ENCODE peak calls at places on chromosomes 4 and X, in nine cellular contexts. S, U, V, J, X, Y, R, N and H are unnamed samples.

GRCh38 chrX:107669885-107670628 is 41.7 kb downstream of the PRPS1 start:
- DNase-seq in X (no peak), N (no peak), R (no peak), U (no peak), Y (no peak), V (no peak), J (no peak), S (no peak), H (no peak)

GRCh38 chr4:36446275-36446674 is 164.9 kb downstream of the DTHD1 start:
- DNase-seq in N (no peak), U (no peak), V (no peak), J (no peak), X (no peak), R (no peak), Y (no peak), S (peak; percentile 51), H (no peak)

GRCh38 chr4:38857354-38858096 is 908 bp upstream of the TLR6 start:
- DNase-seq in U (peak; percentile 66), J (peak; percentile 16), Y (peak; percentile 84), X (no peak), V (peak; percentile 66), N (no peak), S (peak; percentile 94), R (peak; percentile 93), H (peak; percentile 75)

GRCh38 chr4:106583567-106583966 is 215.0 kb upstream of the GIMD1 start:
- DNase-seq in V (peak; percentile 57), N (no peak), R (peak; percentile 91), U (no peak), S (peak; percentile 94), Y (peak; percentile 98), X (no peak), J (no peak), H (peak; percentile 74)

GRCh38 chr4:22897520-22898108 is 204.9 kb downstream of the GBA3 start:
- DNase-seq in U (no peak), Y (peak; percentile 23), V (peak; percentile 51), N (peak; percentile 57), J (peak; percentile 22), R (peak; percentile 17), X (no peak), S (peak; percentile 14), H (peak; percentile 48)

GRCh38 chr4:40763228-40763716 is 13.5 kb downstream of the NSUN7 start:
- DNase-seq in X (no peak), R (peak; percentile 58), S (peak; percentile 40), V (peak; percentile 33), J (peak; percentile 24), U (no peak), Y (peak; percentile 88), N (peak; percentile 22), H (peak; percentile 26)

GRCh38 chr4:121898150-121898549 is 27.9 kb upstream of the BBS7 start:
- DNase-seq in J (no peak), X (no peak), S (no peak), N (no peak), V (peak; percentile 11), U (no peak), R (peak; percentile 12), Y (no peak), H (no peak)

GRCh38 chr4:1842993-1843448 is 12.9 kb downstream of the LETM1 start:
- DNase-seq in S (peak; percentile 61), U (no peak), J (no peak), R (peak; percentile 83), Y (peak; percentile 80), V (no peak), X (no peak), N (no peak), H (peak; percentile 92)

GRCh38 chr4:83629945-83630684 is 94.2 kb downstream of the GPAT3 start:
- DNase-seq in U (peak; percentile 48), X (no peak), N (peak; percentile 39), Y (peak; percentile 73), J (no peak), R (peak; percentile 36), S (peak; percentile 43), V (no peak), H (peak; percentile 37)

GRCh38 chrX:42093756-42094155 is 170.4 kb upstream of the CASK start:
- DNase-seq in R (peak; percentile 73), S (no peak), V (no peak), N (no peak), U (no peak), Y (no peak), J (no peak), X (no peak), H (no peak)

GRCh38 chr4:128346054-128346716 is 58.6 kb upstream of the PGRMC2 start:
- DNase-seq in R (no peak), V (no peak), S (no peak), U (no peak), N (no peak), Y (peak; percentile 60), J (no peak), X (no peak), H (no peak)

GRCh38 chr4:101670370-101670769 is 120.2 kb upstream of the BANK1 start:
- DNase-seq in X (no peak), N (no peak), S (no peak), R (no peak), U (no peak), J (no peak), V (no peak), Y (no peak), H (no peak)